ENCODE peak calls at places on chromosomes 12 and 14, in seven cellular contexts. P is glutamatergic neuron, C is GM20000, S is HFFc6, R is epithelial cell of esophagus, N is AG10803, F is A549. E is an unnamed sample.

GRCh38 chr14:74612346-74613021 is 447 bp upstream of the LTBP2 start:
- DNase-seq in P (peak), F (peak), R (peak), C (peak), S (peak), N (peak), E (peak)

GRCh38 chr12:124379938-124380754 is 85.3 kb downstream of the RFLNA start:
- DNase-seq in N (peak), R (peak), F (peak), C (no peak), S (peak), P (no peak), E (peak)

GRCh38 chr14:24595046-24595808 is 14.3 kb downstream of the GZMH start:
- DNase-seq in S (no peak), F (peak), C (no peak), R (peak), P (no peak), N (no peak), E (no peak)

GRCh38 chr12:89211456-89211855 is 140.8 kb downstream of the DUSP6 start:
- DNase-seq in C (no peak), R (peak), N (peak), F (no peak), S (peak), P (no peak), E (no peak)

GRCh38 chr14:82385043-82385442 is 851.4 kb upstream of the SEL1L start:
- DNase-seq in S (no peak), F (no peak), N (no peak), R (no peak), C (no peak), P (no peak), E (no peak)

GRCh38 chr12:14403711-14404164 is 38.3 kb downstream of the ATF7IP start:
- DNase-seq in C (peak), F (peak), P (no peak), R (peak), N (peak), S (peak), E (peak)

GRCh38 chr12:89140580-89141236 is 211.6 kb downstream of the DUSP6 start:
- DNase-seq in F (no peak), P (no peak), N (peak), C (no peak), S (no peak), R (no peak), E (peak)

GRCh38 chr12:7078163-7078562 is 14.1 kb downstream of the C1R start:
- DNase-seq in F (peak), S (no peak), C (no peak), N (no peak), P (no peak), R (no peak), E (no peak)

GRCh38 chr12:62660763-62661162 is 194.1 kb downstream of the MON2 start:
- DNase-seq in N (peak), F (peak), P (no peak), S (peak), R (peak), C (no peak), E (peak)

GRCh38 chr12:116784238-116784612 is 46.1 kb downstream of the RNFT2 start:
- DNase-seq in F (peak), N (no peak), R (no peak), C (no peak), S (no peak), P (no peak), E (no peak)

GRCh38 chr12:5796171-5797091 is 148.6 kb downstream of the ANO2 start:
- DNase-seq in N (peak), S (no peak), C (no peak), P (peak), R (no peak), F (peak), E (no peak)

GRCh38 chr12:6178981-6179761 is 21.0 kb upstream of the CD9 start:
- DNase-seq in P (no peak), R (no peak), N (no peak), F (no peak), C (no peak), S (peak), E (no peak)

GRCh38 chr14:72948481-72949138 is 22.3 kb downstream of the DCAF4 start:
- DNase-seq in N (peak), C (peak), R (peak), S (peak), F (peak), P (peak), E (peak)

GRCh38 chr12:113271853-113272561 is 50.7 kb downstream of the TPCN1 start:
- DNase-seq in P (no peak), N (peak), F (no peak), S (peak), R (peak), C (peak), E (peak)

GRCh38 chr12:122199484-122200355 is 3.8 kb upstream of the B3GNT4 start:
- DNase-seq in R (no peak), C (no peak), F (no peak), S (no peak), N (no peak), P (no peak), E (no peak)

GRCh38 chr12:122203301-122203967 is at the start of gene B3GNT4:
- DNase-seq in S (no peak), R (peak), C (peak), F (peak), N (peak), P (peak), E (no peak)

GRCh38 chr12:122202017-122202416 is 1.5 kb upstream of the B3GNT4 start:
- DNase-seq in C (no peak), R (no peak), S (no peak), N (no peak), P (no peak), F (no peak), E (no peak)

GRCh38 chr12:122201381-122201780 is 2.1 kb upstream of the B3GNT4 start:
- DNase-seq in F (no peak), P (no peak), R (no peak), S (no peak), C (no peak), N (no peak), E (no peak)

GRCh38 chr12:122200541-122201175 is 2.9 kb upstream of the B3GNT4 start:
- DNase-seq in R (no peak), P (no peak), S (no peak), C (no peak), F (no peak), N (no peak), E (no peak)
- TF ChIP-seq CTCF in R (no peak), P (peak), S (peak), C (no peak), F (no peak), N (no peak), E (no peak)

GRCh38 chr14:102805941-102806340 is 28.7 kb downstream of the TRAF3 start:
- DNase-seq in F (no peak), R (no peak), C (no peak), S (no peak), N (no peak), P (no peak), E (no peak)
- TF ChIP-seq CTCF in F (no peak), R (no peak), C (no peak), S (peak), N (no peak), P (peak), E (no peak)

DNA sequence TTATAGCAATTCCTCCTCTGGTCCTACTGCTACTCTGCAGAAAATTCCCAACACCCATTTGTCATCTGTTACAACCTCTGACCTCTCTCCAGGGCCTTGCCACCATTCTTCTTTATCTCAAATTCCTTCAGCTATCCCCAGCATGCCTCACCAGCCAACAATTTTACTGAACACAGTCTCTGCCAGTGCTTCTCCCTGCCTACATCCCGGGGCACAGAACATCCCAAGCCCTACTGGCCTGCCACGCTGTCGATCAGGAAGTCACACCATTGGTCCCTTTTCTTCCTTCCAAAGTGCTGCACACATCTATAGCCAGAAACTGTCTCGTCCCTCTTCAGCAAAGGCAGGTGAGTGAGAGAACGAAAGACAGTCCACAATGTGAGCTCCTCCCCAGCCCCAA is 122.1 kb downstream of the TTLL5 start:
- DNase-seq in N (no peak), F (no peak), P (no peak), C (no peak), S (no peak), R (no peak), E (no peak)
- TF ChIP-seq CTCF in N (no peak), F (no peak), P (no peak), C (no peak), S (no peak), R (no peak), E (no peak)

GRCh38 chr12:130333341-130333740 is 4.3 kb upstream of the PIWIL1 start:
- DNase-seq in R (no peak), N (no peak), P (no peak), S (no peak), C (no peak), F (no peak), E (no peak)
- TF ChIP-seq CTCF in R (no peak), N (no peak), P (peak), S (peak), C (no peak), F (no peak), E (no peak)

GRCh38 chr12:53061404-53062010 is 11.6 kb downstream of the TNS2 start:
- DNase-seq in P (no peak), R (no peak), C (no peak), S (no peak), F (peak), N (no peak), E (no peak)
- TF ChIP-seq CTCF in P (no peak), R (peak), C (no peak), S (peak), F (peak), N (peak), E (no peak)

E was measured in AG09319.